ENCODE peak calls at places on chromosomes 11 and 22, in nine cellular contexts. J, K, E, L, Z, O, W, Q and I are unnamed samples.

GRCh38 chr11:113113801-113114451 is 152.7 kb downstream of the NCAM1 start:
- DNase-seq in W (no peak), Q (no peak), L (no peak), O (no peak), E (no peak), K (no peak), Z (no peak), J (no peak), I (no peak)

GRCh38 chr22:37544955-37545702 is 15.2 kb upstream of the CDC42EP1 start:
- DNase-seq in O (peak; percentile 25), E (no peak), W (no peak), K (peak; percentile 47), Z (peak; percentile 80), L (peak; percentile 35), J (peak; percentile 65), Q (no peak), I (peak; percentile 28)

GRCh38 chr11:69943066-69943465 is 123.8 kb upstream of the FGF3 start:
- DNase-seq in O (no peak), L (no peak), Z (no peak), K (no peak), W (no peak), E (no peak), Q (no peak), J (peak; percentile 48), I (no peak)

GRCh38 chr11:46106530-46107407 is 14.5 kb downstream of the PHF21A start:
- DNase-seq in O (no peak), E (no peak), Q (no peak), Z (no peak), W (no peak), J (no peak), L (no peak), K (no peak), I (no peak)

GRCh38 chr11:128547946-128548654 is 39.3 kb downstream of the ETS1 start:
- DNase-seq in W (no peak), E (no peak), J (no peak), Q (peak; percentile 7), K (no peak), L (no peak), Z (no peak), O (no peak), I (no peak)

GRCh38 chr22:37968452-37969251 is 15.2 kb downstream of the POLR2F start:
- DNase-seq in W (no peak), L (no peak), J (no peak), E (no peak), Z (no peak), Q (no peak), O (no peak), K (no peak), I (no peak)

GRCh38 chr22:29073618-29074275 is 912 bp downstream of the KREMEN1 start:
- DNase-seq in O (no peak), K (no peak), L (no peak), Z (peak; percentile 21), Q (peak; percentile 9), W (peak; percentile 64), J (no peak), E (no peak), I (no peak)

GRCh38 chr22:20578707-20579106 is 71.3 kb downstream of the MED15 start:
- DNase-seq in Q (no peak), J (no peak), E (no peak), Z (no peak), O (no peak), K (no peak), L (no peak), W (no peak), I (no peak)

GRCh38 chr11:115576606-115577005 is 72.4 kb upstream of the CADM1 start:
- DNase-seq in J (no peak), O (no peak), Q (peak; percentile 26), Z (no peak), K (no peak), L (no peak), E (no peak), W (no peak), I (no peak)

GRCh38 chr11:74683279-74683871 is 47.9 kb downstream of the CHRDL2 start:
- DNase-seq in K (no peak), E (no peak), Q (no peak), L (no peak), O (no peak), W (no peak), Z (peak; percentile 22), J (no peak), I (no peak)

GRCh38 chr11:121930004-121930965 is 185.7 kb downstream of the BLID start:
- DNase-seq in J (no peak), O (no peak), K (no peak), Z (no peak), L (no peak), E (no peak), W (no peak), Q (no peak), I (no peak)

GRCh38 chr22:17627961-17628303 is 617 bp downstream of the ATP6V1E1 start:
- DNase-seq in W (no peak), Z (peak; percentile 11), K (no peak), E (no peak), L (no peak), O (no peak), J (no peak), Q (no peak), I (no peak)

GRCh38 chr11:124793466-124794278 is 6.5 kb downstream of the MSANTD2 start:
- DNase-seq in E (no peak), Q (peak; percentile 37), K (no peak), O (no peak), J (peak; percentile 38), Z (peak; percentile 55), W (no peak), L (no peak), I (peak; percentile 18)

GRCh38 chr11:67498544-67498972 is 6.6 kb downstream of the PITPNM1 start:
- DNase-seq in O (no peak), E (no peak), Q (no peak), W (no peak), J (no peak), Z (no peak), L (no peak), K (no peak), I (no peak)

GRCh38 chr22:35589071-35589735 is 27.9 kb downstream of the MB start:
- DNase-seq in O (no peak), Z (peak; percentile 100), K (no peak), W (no peak), Q (peak; percentile 87), J (peak; percentile 97), L (no peak), E (peak; percentile 39), I (peak; percentile 99)

GRCh38 chr11:78961186-78961782 is 386.6 kb upstream of the NARS2 start:
- DNase-seq in J (no peak), K (peak; percentile 33), O (no peak), Q (peak; percentile 81), W (no peak), E (no peak), L (no peak), Z (peak; percentile 4), I (peak; percentile 7)

GRCh38 chr11:75014129-75014528 is 25.4 kb downstream of the NEU3 start:
- DNase-seq in O (no peak), E (no peak), Z (peak; percentile 64), K (no peak), J (peak; percentile 67), L (no peak), Q (peak; percentile 46), W (no peak), I (no peak)

GRCh38 chr11:46446343-46446751 is 54.8 kb upstream of the CHRM4 start:
- DNase-seq in Q (no peak), J (no peak), K (peak; percentile 56), W (no peak), O (no peak), L (no peak), E (no peak), Z (peak; percentile 9), I (no peak)

GRCh38 chr11:64226507-64227051 is 505 bp downstream of the NUDT22 start:
- DNase-seq in Z (peak; percentile 37), J (no peak), L (peak; percentile 30), W (no peak), E (no peak), Q (no peak), K (no peak), O (peak; percentile 52), I (peak; percentile 36)

GRCh38 chr11:70630816-70631623 is 232.7 kb downstream of the CTTN start:
- DNase-seq in E (no peak), L (no peak), Z (no peak), Q (no peak), O (no peak), J (no peak), K (no peak), W (no peak), I (no peak)

GRCh38 chr11:67301951-67302516 is 1.3 kb upstream of the SSH3 start:
- DNase-seq in E (no peak), O (no peak), K (no peak), W (peak; percentile 80), Z (no peak), L (no peak), J (peak; percentile 48), Q (peak; percentile 71), I (peak; percentile 23)

GRCh38 chr22:22110548-22111266 is 128.1 kb upstream of the TOP3B start:
- DNase-seq in J (peak; percentile 91), Q (peak; percentile 74), L (no peak), K (peak; percentile 27), E (peak; percentile 48), O (no peak), Z (peak; percentile 64), W (no peak), I (peak; percentile 68)

GRCh38 chr11:128704517-128704916 is 10.6 kb downstream of the FLI1 start:
- DNase-seq in E (no peak), W (no peak), O (no peak), L (no peak), K (no peak), Z (no peak), J (no peak), Q (no peak), I (no peak)

GRCh38 chr11:100759106-100759505 is 72.0 kb downstream of the ARHGAP42 start:
- DNase-seq in O (no peak), Q (no peak), E (no peak), J (no peak), W (no peak), L (no peak), Z (no peak), K (no peak), I (no peak)

GRCh38 chr11:94885133-94885532 is 88.2 kb downstream of the CWC15 start:
- DNase-seq in E (no peak), L (no peak), O (no peak), Q (peak; percentile 49), J (no peak), K (no peak), W (no peak), Z (peak; percentile 57), I (peak; percentile 48)

GRCh38 chr11:65500262-65501004 is 1.6 kb downstream of the MALAT1 start:
- DNase-seq in L (no peak), Z (peak; percentile 59), O (no peak), E (peak; percentile 43), W (no peak), Q (no peak), K (no peak), J (peak; percentile 54), I (peak; percentile 44)

GRCh38 chr11:47714554-47715081 is 551 bp downstream of the AGBL2 start:
- DNase-seq in J (no peak), L (no peak), Z (peak; percentile 25), E (no peak), Q (peak; percentile 15), K (no peak), O (no peak), W (no peak), I (no peak)

GRCh38 chr22:20976291-20976877 is 5.7 kb upstream of the LZTR1 start:
- DNase-seq in J (no peak), Q (no peak), Z (no peak), O (no peak), K (no peak), W (no peak), E (no peak), L (no peak), I (no peak)

GRCh38 chr22:43945632-43946390 is 9.4 kb upstream of the SAMM50 start:
- DNase-seq in O (peak; percentile 51), K (peak; percentile 12), Z (peak; percentile 69), E (no peak), W (peak; percentile 58), Q (no peak), J (peak; percentile 41), L (peak; percentile 62), I (peak; percentile 31)

GRCh38 chr11:135006800-135007199 is 594.8 kb upstream of the B3GAT1 start:
- DNase-seq in Q (no peak), W (no peak), J (no peak), Z (no peak), O (no peak), L (no peak), E (no peak), K (no peak), I (no peak)

GRCh38 chr22:37896181-37896592 is 9.9 kb upstream of the MICALL1 start:
- DNase-seq in K (no peak), J (no peak), W (no peak), E (no peak), Z (no peak), Q (peak; percentile 84), O (peak; percentile 14), L (no peak), I (no peak)